ENCODE peak calls at places on chromosomes 13 and 19, in seven cellular contexts. Z, L, Y, J, E, K and V are unnamed samples. For H3K9me3, the result is how much of the 10 kb centered on the place peaks cover.

GRCh38 chr13:89136678-89137077 is 1465.5 kb downstream of the SLITRK5 start:
- DNase-seq in Z (no peak), L (no peak), Y (no peak), J (no peak), E (no peak), K (no peak), V (no peak)

GRCh38 chr19:33668968-33669367 is 47.2 kb downstream of the CHST8 start:
- DNase-seq in Z (no peak), L (no peak), Y (no peak), J (no peak), E (peak), K (no peak), V (no peak)

GRCh38 chr13:110015253-110015652 is 228.9 kb upstream of the IRS2 start:
- DNase-seq in Z (no peak), L (peak), Y (no peak), J (no peak), E (no peak), K (no peak), V (no peak)

GRCh38 chr13:20360835-20361412 is 128.8 kb upstream of the GJB6 start:
- DNase-seq in Z (no peak), L (no peak), Y (no peak), J (no peak), E (no peak), K (no peak), V (no peak)

GRCh38 chr13:109412232-109412935 is 374.0 kb downstream of the IRS2 start:
- DNase-seq in Z (peak), L (peak), Y (peak), J (no peak), E (peak), K (no peak), V (no peak)

GRCh38 chr19:43503501-43504425 is 783 bp downstream of the PHLDB3 start:
- DNase-seq in Z (peak), L (peak), Y (peak), J (peak), E (peak), K (peak), V (peak)

GRCh38 chr19:16945762-16946465 is 57.1 kb downstream of the F2RL3 start:
- DNase-seq in Z (no peak), L (no peak), Y (no peak), J (no peak), E (no peak), K (no peak), V (no peak)

GRCh38 chr13:108902557-108903155 is 273.2 kb downstream of the MYO16 start:
- DNase-seq in Z (no peak), L (no peak), Y (no peak), J (no peak), E (no peak), K (no peak), V (no peak)

GRCh38 chr13:35164324-35164932 is 222.4 kb downstream of the NBEA start:
- DNase-seq in Z (peak), L (peak), Y (no peak), J (peak), E (no peak), K (no peak), V (peak)

GRCh38 chr13:106795847-106796246 is 227.9 kb upstream of the ARGLU1 start:
- DNase-seq in Z (no peak), L (peak), Y (no peak), J (no peak), E (no peak), K (no peak), V (no peak)

GRCh38 chr13:92187378-92187989 is 789.1 kb downstream of the GPC5 start:
- DNase-seq in Z (peak), L (peak), Y (no peak), J (peak), E (no peak), K (no peak), V (peak)

GRCh38 chr19:39144487-39145071 is 19.0 kb downstream of the PAK4 start:
- DNase-seq in Z (peak), L (peak), Y (no peak), J (no peak), E (peak), K (no peak), V (no peak)

GRCh38 chr19:56707821-56708220 is 36.3 kb upstream of the ZNF835 start:
- DNase-seq in Z (no peak), L (no peak), Y (no peak), J (no peak), E (no peak), K (no peak), V (no peak)

GRCh38 chr19:40165362-40165937 is 25.8 kb upstream of the MAP3K10 start:
- DNase-seq in Z (peak), L (peak), Y (peak), J (peak), E (peak), K (no peak), V (peak)

GRCh38 chr13:48504606-48505369 is 28.1 kb downstream of the RCBTB2 start:
- DNase-seq in Z (no peak), L (no peak), Y (no peak), J (no peak), E (no peak), K (no peak), V (no peak)

GRCh38 chr19:11383706-11384048 is 437 bp downstream of the EPOR start:
- DNase-seq in Z (no peak), L (no peak), Y (no peak), J (peak), E (no peak), K (no peak), V (no peak)

GRCh38 chr13:81406639-81407292 is 1065.8 kb upstream of the SPRY2 start:
- DNase-seq in Z (no peak), L (no peak), Y (no peak), J (no peak), E (no peak), K (no peak), V (no peak)

GRCh38 chr13:95137096-95137495 is 164.2 kb downstream of the ABCC4 start:
- DNase-seq in Z (peak), L (no peak), Y (no peak), J (no peak), E (no peak), K (no peak), V (no peak)

GRCh38 chr19:5563008-5563431 is 4.7 kb downstream of the TINCR start:
- DNase-seq in Z (peak), L (no peak), Y (no peak), J (no peak), E (no peak), K (no peak), V (no peak)

DNA sequence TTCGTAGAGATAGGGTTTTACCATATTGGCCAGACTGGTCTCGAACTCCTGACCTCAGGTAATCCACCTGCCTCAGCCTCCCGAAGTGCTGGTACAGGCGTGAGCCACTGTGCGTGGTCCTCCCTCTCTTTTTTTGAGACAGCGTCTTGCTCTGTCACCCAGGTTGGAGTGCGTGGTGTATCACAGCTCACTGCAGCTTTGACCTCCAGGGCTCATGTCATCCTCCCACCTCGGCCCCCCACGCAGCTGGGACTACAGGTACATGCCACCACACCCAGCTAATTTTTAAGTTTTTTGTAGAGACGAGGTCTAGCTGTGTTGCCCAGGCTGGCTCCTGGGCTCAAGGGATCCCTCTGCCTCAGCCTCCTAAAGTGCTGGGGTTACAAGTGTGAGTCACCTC is 18.2 kb downstream of the ZSCAN18 start:
- DNase-seq in Z (no peak), L (no peak), Y (no peak), J (no peak), E (no peak), K (no peak), V (no peak)
- H3K9me3 ChIP-seq in Z (under half), L (under half), Y (half or more), J (under half), E (under half), K (half or more), V (under half)

GRCh38 chr19:12772323-12772722 is 3.0 kb downstream of the HOOK2 start:
- DNase-seq in Z (no peak), L (no peak), Y (peak), J (no peak), E (no peak), K (no peak), V (no peak)

GRCh38 chr19:12770922-12771321 is 4.4 kb downstream of the HOOK2 start:
- DNase-seq in Z (no peak), L (no peak), Y (no peak), J (no peak), E (no peak), K (no peak), V (no peak)

GRCh38 chr19:12767666-12768065 is 7.7 kb downstream of the HOOK2 start:
- DNase-seq in Z (no peak), L (no peak), Y (no peak), J (no peak), E (no peak), K (no peak), V (no peak)

GRCh38 chr19:12767150-12767549 is 8.2 kb downstream of the HOOK2 start:
- DNase-seq in Z (no peak), L (no peak), Y (no peak), J (no peak), E (no peak), K (no peak), V (no peak)

DNA sequence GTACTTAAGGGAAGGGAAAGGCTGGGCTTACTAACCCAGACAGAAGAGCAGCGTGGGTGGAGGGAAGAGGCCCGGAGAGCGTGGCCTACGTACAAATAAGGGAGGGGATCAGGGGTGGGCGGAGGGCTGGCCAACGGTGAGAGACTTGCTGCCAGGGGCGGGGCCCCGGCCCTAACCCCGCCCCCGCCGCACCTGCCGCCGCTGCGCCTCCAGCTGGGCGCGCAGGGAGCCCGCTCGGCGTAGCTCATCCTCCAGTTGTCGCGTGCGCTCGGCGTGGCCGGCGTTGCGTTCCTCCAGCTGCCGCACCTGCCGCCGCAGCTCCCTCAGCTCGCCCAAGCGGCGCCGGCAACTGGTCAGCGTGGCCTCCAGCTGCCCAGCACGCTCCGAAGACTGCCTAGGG is 5.7 kb downstream of the HOOK2 start:
- DNase-seq in Z (no peak), L (no peak), Y (no peak), J (peak), E (no peak), K (no peak), V (no peak)
- TF ChIP-seq CTCF in Z (no peak), L (no peak), Y (no peak), J (no peak), E (no peak), K (no peak), V (no peak)

GRCh38 chr19:49355890-49356289 is 6.3 kb downstream of the TEAD2 start:
- DNase-seq in Z (no peak), L (peak), Y (peak), J (no peak), E (peak), K (no peak), V (no peak)

GRCh38 chr19:49357186-49357585 is 5.0 kb downstream of the TEAD2 start:
- DNase-seq in Z (no peak), L (no peak), Y (no peak), J (no peak), E (no peak), K (no peak), V (peak)

GRCh38 chr19:49359851-49360845 is 2.1 kb downstream of the TEAD2 start:
- DNase-seq in Z (no peak), L (peak), Y (no peak), J (no peak), E (no peak), K (no peak), V (peak)

GRCh38 chr19:49361438-49362047 is 673 bp downstream of the TEAD2 start:
- DNase-seq in Z (peak), L (peak), Y (peak), J (peak), E (peak), K (no peak), V (peak)

DNA sequence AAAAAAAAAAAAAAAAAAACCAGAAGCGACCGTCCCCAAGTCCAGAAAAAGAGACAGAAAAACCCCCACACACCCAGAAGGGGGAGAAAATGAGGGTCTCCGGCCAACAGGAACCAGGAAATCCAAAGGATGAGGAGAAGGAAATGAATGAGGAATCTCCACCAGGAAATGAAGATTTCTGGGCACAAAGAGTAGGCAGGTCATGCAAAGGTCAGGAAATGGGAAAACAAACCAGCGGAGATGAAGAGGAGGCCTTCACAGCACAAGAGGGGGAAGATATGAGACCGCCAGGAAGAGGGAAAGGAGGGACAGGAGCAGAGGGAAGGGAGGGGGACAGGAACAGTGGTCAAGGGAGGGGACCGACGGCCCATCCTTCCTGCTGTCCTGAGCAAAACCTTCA is 5.8 kb downstream of the TEAD2 start:
- DNase-seq in Z (no peak), L (peak), Y (no peak), J (no peak), E (no peak), K (no peak), V (no peak)
- H3K27ac ChIP-seq in Z (no peak), L (peak), Y (no peak), J (no peak), E (peak), K (no peak), V (peak)

DNA sequence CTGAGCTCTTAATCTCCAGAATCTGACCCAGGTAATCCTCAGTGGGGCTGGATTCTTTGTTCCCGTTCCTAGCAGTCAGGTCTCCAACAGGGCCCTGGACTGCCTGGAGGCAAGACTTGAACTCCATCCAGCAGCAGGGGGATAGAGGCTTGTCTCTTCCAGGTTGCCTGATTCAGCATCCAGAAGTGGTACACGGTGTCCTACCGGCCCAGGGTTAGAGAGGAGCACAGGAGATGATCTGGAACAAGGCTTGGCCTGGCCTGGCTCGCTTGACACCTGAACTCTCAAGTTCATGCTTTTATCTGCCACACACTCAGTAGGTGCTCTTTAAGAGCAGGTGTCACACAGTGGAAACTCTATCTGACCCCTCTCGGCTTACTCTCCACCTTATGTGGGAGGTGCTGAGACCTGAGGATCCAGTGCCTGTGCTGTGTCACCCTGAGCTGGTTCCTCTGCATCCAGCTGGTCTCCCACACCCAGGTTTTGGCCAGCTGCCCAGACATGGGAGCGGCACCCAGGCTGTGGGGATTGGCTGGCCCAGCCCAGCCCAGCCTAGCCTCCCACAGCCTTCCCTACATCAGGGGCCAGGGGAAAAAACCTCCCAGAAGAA is at the start of gene CYP4F3:
- DNase-seq in Z (peak), L (peak), Y (peak), J (peak), E (peak), K (no peak), V (no peak)
- H3K9me3 ChIP-seq in Z (under half), L (under half), Y (under half), J (under half), E (under half), K (under half), V (under half)

DNA sequence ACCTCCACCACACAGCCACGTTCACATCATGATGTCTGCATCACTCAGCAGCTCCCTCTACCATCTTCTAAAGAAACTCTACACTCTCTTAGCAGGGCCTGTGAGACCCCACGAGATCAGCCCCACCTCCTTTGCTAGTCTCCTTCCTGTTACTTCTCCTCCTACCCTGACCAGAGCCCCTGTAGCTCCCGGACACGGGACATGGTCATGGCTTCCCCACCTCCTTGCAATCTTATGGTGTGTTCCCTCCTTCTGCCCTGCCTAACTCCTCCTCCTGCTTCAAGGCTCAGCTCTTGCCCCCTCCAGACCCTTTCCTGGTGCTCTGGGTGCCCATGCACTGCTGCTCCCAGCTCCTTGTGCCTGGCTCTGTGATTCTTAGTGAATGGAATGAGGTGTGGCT is 8.1 kb upstream of the MRPS31 start:
- DNase-seq in Z (no peak), L (no peak), Y (no peak), J (no peak), E (no peak), K (no peak), V (no peak)
- TF ChIP-seq CTCF in Z (no peak), L (no peak), Y (no peak), J (no peak), E (no peak), K (no peak), V (peak)

GRCh38 chr19:45247136-45247535 is 1.9 kb upstream of the EXOC3L2 start:
- DNase-seq in Z (no peak), L (no peak), Y (no peak), J (no peak), E (no peak), K (no peak), V (no peak)

GRCh38 chr19:45245826-45246225 is 619 bp upstream of the EXOC3L2 start:
- DNase-seq in Z (no peak), L (peak), Y (no peak), J (no peak), E (no peak), K (no peak), V (no peak)

GRCh38 chr19:45243144-45243732 is 2.0 kb downstream of the EXOC3L2 start:
- DNase-seq in Z (no peak), L (no peak), Y (no peak), J (peak), E (no peak), K (no peak), V (no peak)

GRCh38 chr19:45244133-45244532 is 1.1 kb downstream of the EXOC3L2 start:
- DNase-seq in Z (no peak), L (no peak), Y (no peak), J (no peak), E (no peak), K (no peak), V (no peak)

GRCh38 chr19:45245334-45245787 is at the start of gene EXOC3L2:
- DNase-seq in Z (no peak), L (peak), Y (no peak), J (peak), E (peak), K (no peak), V (no peak)
- H3K27ac ChIP-seq in Z (no peak), L (no peak), Y (no peak), J (peak), E (peak), K (no peak), V (no peak)

DNA sequence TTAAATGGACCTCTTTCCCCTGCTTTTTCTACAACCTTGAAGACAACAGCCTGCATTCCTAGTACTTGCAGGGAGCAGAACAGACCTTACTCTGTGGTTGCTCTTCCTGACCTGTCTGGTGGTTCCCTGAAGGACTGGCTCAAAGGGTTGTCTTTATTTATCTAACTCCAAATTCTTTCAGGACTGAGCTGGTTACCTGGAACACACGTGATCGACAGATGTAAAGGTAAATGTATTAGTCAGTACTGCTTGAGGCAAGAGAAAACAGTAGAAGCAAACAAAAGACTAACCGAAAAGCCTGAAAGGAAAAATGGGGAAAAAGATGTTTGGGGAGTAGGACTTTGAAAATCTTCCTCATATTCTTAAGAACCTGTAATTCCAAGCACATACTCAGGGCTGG is 17.9 kb downstream of the ZNF558 start:
- DNase-seq in Z (no peak), L (no peak), Y (no peak), J (no peak), E (no peak), K (no peak), V (no peak)
- H3K9me3 ChIP-seq in Z (half or more), L (under half), Y (half or more), J (under half), E (half or more), K (half or more), V (under half)